ENCODE peak calls at places on chromosomes 5 and 9, in four cellular contexts. A, B, S and H are unnamed samples.

GRCh38 chr9:117076571-117077300 is 338.1 kb downstream of the ASTN2 start:
- DNase-seq in B (no peak), S (no peak), A (no peak), H (no peak)

GRCh38 chr9:81162361-81162760 is 527.0 kb downstream of the TLE1 start:
- DNase-seq in A (no peak), S (no peak), B (no peak), H (no peak)

GRCh38 chr5:134263801-134264200 is 37.9 kb upstream of the PPP2CA start:
- DNase-seq in S (peak; percentile 23), B (no peak), A (no peak), H (no peak)

GRCh38 chr9:131951905-131952304 is 127.8 kb downstream of the MED27 start:
- DNase-seq in S (no peak), B (no peak), A (peak; percentile 95), H (no peak)

GRCh38 chr5:167582263-167582662 is 709.2 kb upstream of the WWC1 start:
- DNase-seq in B (no peak), S (no peak), A (no peak), H (no peak)

GRCh38 chr5:94830520-94830919 is 212.1 kb downstream of the SLF1 start:
- DNase-seq in B (no peak), S (no peak), A (no peak), H (no peak)

GRCh38 chr9:36316629-36317317 is 58.5 kb upstream of the GNE start:
- DNase-seq in B (no peak), S (peak; percentile 55), A (peak; percentile 8), H (peak; percentile 57)

GRCh38 chr5:80136751-80137272 is 101.7 kb downstream of the THBS4 start:
- DNase-seq in A (no peak), B (no peak), S (no peak), H (no peak)

GRCh38 chr9:134571946-134572914 is 69.4 kb upstream of the COL5A1 start:
- DNase-seq in B (no peak), S (no peak), A (no peak), H (peak; percentile 15)

GRCh38 chr9:19440823-19441580 is 32.2 kb downstream of the ACER2 start:
- DNase-seq in B (no peak), S (no peak), A (no peak), H (no peak)

GRCh38 chr5:75471193-75471592 is 40.2 kb downstream of the CERT1 start:
- DNase-seq in A (no peak), S (no peak), B (no peak), H (no peak)

GRCh38 chr5:150642567-150642927 is 2.1 kb downstream of the SYNPO start:
- DNase-seq in B (no peak), A (no peak), S (no peak), H (peak; percentile 57)

GRCh38 chr5:140240987-140241706 is 61.8 kb downstream of the PFDN1 start:
- DNase-seq in A (peak; percentile 92), B (no peak), S (peak; percentile 92), H (peak; percentile 92)

GRCh38 chr9:12628546-12628945 is 64.6 kb upstream of the TYRP1 start:
- DNase-seq in S (no peak), B (no peak), A (no peak), H (no peak)

GRCh38 chr5:9658726-9659125 is 28.6 kb upstream of the TAS2R1 start:
- DNase-seq in B (no peak), S (no peak), A (no peak), H (no peak)

GRCh38 chr9:20981486-20981885 is 50.0 kb downstream of the HACD4 start:
- DNase-seq in B (no peak), S (no peak), A (peak; percentile 11), H (no peak)

GRCh38 chr9:83280259-83280658 is 217.3 kb upstream of the RASEF start:
- DNase-seq in B (no peak), S (no peak), A (no peak), H (no peak)

GRCh38 chr5:160312139-160312959 is at the start of gene CCNJL:
- DNase-seq in S (peak; percentile 35), B (peak; percentile 18), A (peak; percentile 79), H (peak; percentile 52)

GRCh38 chr5:123936548-123936947 is 424.6 kb downstream of the CSNK1G3 start:
- DNase-seq in B (no peak), S (no peak), A (no peak), H (no peak)

GRCh38 chr9:114250235-114250568 is 72.7 kb upstream of the ORM1 start:
- DNase-seq in S (no peak), A (peak; percentile 97), B (no peak), H (peak; percentile 27)

GRCh38 chr5:154228696-154229095 is 38.2 kb downstream of the GALNT10 start:
- DNase-seq in B (no peak), A (no peak), S (no peak), H (no peak)

GRCh38 chr5:134906811-134907210 is 1.9 kb downstream of the PCBD2 start:
- DNase-seq in S (no peak), B (no peak), A (no peak), H (no peak)

GRCh38 chr9:11374961-11375360 is 762.2 kb upstream of the PTPRD start:
- DNase-seq in B (no peak), A (no peak), S (no peak), H (no peak)

GRCh38 chr5:132464155-132464939 is 26.2 kb downstream of the IRF1 start:
- DNase-seq in S (peak; percentile 77), B (peak; percentile 57), A (no peak), H (no peak)

GRCh38 chr5:38921174-38921573 is 75.4 kb downstream of the OSMR start:
- DNase-seq in A (no peak), B (no peak), S (no peak), H (no peak)

GRCh38 chr9:841371-842209 is at the start of gene DMRT1:
- DNase-seq in B (peak; percentile 10), A (no peak), S (no peak), H (no peak)

GRCh38 chr5:107251151-107251550 is 419.6 kb downstream of the EFNA5 start:
- DNase-seq in B (no peak), S (no peak), A (no peak), H (no peak)

GRCh38 chr9:88313364-88314220 is 74.7 kb upstream of the SPIN1 start:
- DNase-seq in A (no peak), B (peak; percentile 71), S (no peak), H (no peak)

GRCh38 chr5:170896779-170897178 is 35.0 kb downstream of the RANBP17 start:
- DNase-seq in A (no peak), B (no peak), S (no peak), H (no peak)

GRCh38 chr5:134129411-134130238 is 15.1 kb downstream of the TCF7 start:
- DNase-seq in A (no peak), S (no peak), B (no peak), H (no peak)

GRCh38 chr9:70044450-70045307 is 1.0 kb downstream of the MAMDC2 start:
- DNase-seq in S (peak; percentile 8), A (no peak), B (peak; percentile 5), H (no peak)

GRCh38 chr9:95845751-95846150 is 29.7 kb upstream of the ERCC6L2 start:
- DNase-seq in B (no peak), A (no peak), S (no peak), H (no peak)

GRCh38 chr9:89065921-89066320 is 74.7 kb downstream of the S1PR3 start:
- DNase-seq in S (no peak), A (no peak), B (no peak), H (no peak)

GRCh38 chr9:14846871-14847311 is 63.3 kb downstream of the FREM1 start:
- DNase-seq in S (peak; percentile 35), B (peak; percentile 80), A (peak; percentile 44), H (peak; percentile 60)

GRCh38 chr9:72292184-72292787 is 72.7 kb downstream of the ZFAND5 start:
- DNase-seq in A (peak; percentile 70), S (peak; percentile 55), B (no peak), H (no peak)